ENCODE peak calls at places on chromosomes 16 and 17, in five cellular contexts. J is midbrain, Y is GM23338, W is naive B cell, U is kidney epithelial cell. A is an unnamed sample.

GRCh38 chr16:51222016-51222415 is 70.9 kb upstream of the SALL1 start:
- DNase-seq in J (no peak), Y (no peak), U (no peak), W (no peak), A (no peak)

GRCh38 chr17:42414782-42415409 is 8.2 kb downstream of the CAVIN1 start:
- DNase-seq in Y (no peak), J (no peak), U (no peak), W (no peak), A (peak)

GRCh38 chr17:81453049-81453448 is 57.8 kb downstream of the BAHCC1 start:
- DNase-seq in Y (no peak), J (no peak), W (no peak), U (no peak), A (no peak)

GRCh38 chr16:70428178-70428998 is 10.5 kb downstream of the ST3GAL2 start:
- DNase-seq in Y (peak), W (no peak), J (peak), U (peak), A (peak)

GRCh38 chr16:86072328-86073102 is 173.6 kb downstream of the IRF8 start:
- DNase-seq in U (peak), J (peak), W (no peak), Y (peak), A (peak)

GRCh38 chr16:18800674-18801196 is 614 bp downstream of the ARL6IP1 start:
- DNase-seq in U (no peak), Y (peak), J (no peak), W (no peak), A (peak)

GRCh38 chr17:46770818-46771600 is 47.5 kb downstream of the WNT3 start:
- DNase-seq in Y (peak), U (no peak), W (peak), J (no peak), A (peak)

GRCh38 chr17:44844390-44844830 is 3.3 kb upstream of the HIGD1B start:
- DNase-seq in J (no peak), U (no peak), Y (peak), W (no peak), A (peak)

GRCh38 chr17:9472541-9472940 is 103.1 kb downstream of the STX8 start:
- DNase-seq in W (no peak), J (no peak), U (no peak), Y (no peak), A (no peak)

GRCh38 chr16:11253009-11253994 is 2.7 kb downstream of the SOCS1 start:
- DNase-seq in U (no peak), J (no peak), Y (no peak), W (no peak), A (no peak)

GRCh38 chr17:13476722-13477121 is 125.0 kb downstream of the HS3ST3A1 start:
- DNase-seq in W (no peak), Y (no peak), U (no peak), J (no peak), A (no peak)

GRCh38 chr17:73815474-73815873 is 171.2 kb upstream of the SDK2 start:
- DNase-seq in W (no peak), Y (peak), J (no peak), U (no peak), A (peak)

GRCh38 chr17:41211845-41212466 is 14.5 kb upstream of the KRTAP9-2 start:
- DNase-seq in U (peak), W (peak), J (no peak), Y (no peak), A (no peak)

GRCh38 chr16:31084584-31085298 is 4.0 kb downstream of the PRSS53 start:
- DNase-seq in W (no peak), Y (no peak), U (no peak), J (no peak), A (peak)

A was measured in H7.